ENCODE peak calls at places on chromosomes 2 and 18, in ten cellular contexts. I is lower lobe of right lung; W is CD4-positive, alpha-beta T cell; H is heart right ventricle; C is A549; K is astrocyte of the spinal cord; S is AG04449; M is right lobe of liver; P is body of pancreas; E is fibroblast of pulmonary artery. O is an unnamed sample.
A peak's percentile ranks its signal among the peaks of the same experiment; 100 is the strongest.

GRCh38 chr2:239441261-239441701 is 40.5 kb upstream of the HDAC4 start:
- DNase-seq in M (no peak), I (no peak), K (peak; percentile 63), H (no peak), P (no peak), E (no peak), W (no peak), C (no peak), S (no peak), O (no peak)

GRCh38 chr2:17076535-17076934 is 410.9 kb upstream of the CYRIA start:
- DNase-seq in C (no peak), P (no peak), E (no peak), S (no peak), K (no peak), H (no peak), M (no peak), W (no peak), I (no peak), O (no peak)

GRCh38 chr18:49795612-49796552 is 17.5 kb downstream of the ACAA2 start:
- DNase-seq in C (no peak), K (peak; percentile 67), M (no peak), H (no peak), S (no peak), W (no peak), P (no peak), I (no peak), E (no peak), O (no peak)

GRCh38 chr18:25672490-25672889 is 320.5 kb upstream of the ZNF521 start:
- DNase-seq in E (no peak), I (no peak), P (no peak), M (no peak), C (no peak), W (no peak), S (no peak), K (no peak), H (no peak), O (no peak)

GRCh38 chr2:43059183-43059897 is 167.1 kb downstream of the ZFP36L2 start:
- DNase-seq in I (no peak), K (peak; percentile 98), S (peak; percentile 83), C (no peak), H (peak; percentile 81), P (peak; percentile 63), E (peak; percentile 98), W (peak; percentile 44), M (peak; percentile 62), O (no peak)

GRCh38 chr2:64852771-64853241 is 136.4 kb upstream of the SLC1A4 start:
- DNase-seq in C (no peak), E (no peak), H (no peak), W (no peak), I (no peak), P (no peak), K (no peak), M (no peak), S (no peak), O (no peak)

GRCh38 chr2:6883448-6884122 is 6.0 kb downstream of the RSAD2 start:
- DNase-seq in C (no peak), I (no peak), P (no peak), W (no peak), K (no peak), M (no peak), H (no peak), E (no peak), S (no peak), O (no peak)

GRCh38 chr2:20446280-20446916 is 476 bp upstream of the RHOB start:
- DNase-seq in I (peak; percentile 65), P (peak; percentile 29), H (peak; percentile 21), E (no peak), K (no peak), S (no peak), C (no peak), M (peak; percentile 65), W (no peak), O (no peak)

GRCh38 chr2:20227894-20228505 is 3.1 kb upstream of the SDC1 start:
- DNase-seq in E (no peak), C (no peak), W (no peak), M (no peak), P (no peak), S (no peak), I (no peak), K (no peak), H (no peak), O (no peak)

GRCh38 chr18:28189400-28190239 is 12.7 kb upstream of the CDH2 start:
- DNase-seq in H (no peak), M (no peak), W (no peak), S (no peak), I (no peak), K (peak; percentile 76), E (peak; percentile 87), P (no peak), C (peak; percentile 75), O (peak; percentile 22)

GRCh38 chr18:12904012-12904516 is 20.0 kb upstream of the PTPN2 start:
- DNase-seq in E (peak; percentile 51), P (no peak), H (no peak), S (no peak), I (no peak), K (no peak), W (peak; percentile 5), C (no peak), M (no peak), O (no peak)

GRCh38 chr2:122960727-122961641 is 1064.1 kb upstream of the CNTNAP5 start:
- DNase-seq in W (no peak), I (no peak), H (no peak), M (no peak), K (peak; percentile 72), S (no peak), C (peak; percentile 4), P (no peak), E (peak; percentile 94), O (no peak)

GRCh38 chr18:64026350-64026749 is 56.5 kb downstream of the SERPINB8 start:
- DNase-seq in S (no peak), M (no peak), I (no peak), H (no peak), W (no peak), C (no peak), P (no peak), E (no peak), K (no peak), O (no peak)

GRCh38 chr2:186382932-186383331 is 103.1 kb upstream of the ZC3H15 start:
- DNase-seq in S (no peak), E (no peak), H (no peak), C (peak; percentile 3), W (no peak), K (no peak), P (no peak), M (no peak), I (no peak), O (no peak)

DNA sequence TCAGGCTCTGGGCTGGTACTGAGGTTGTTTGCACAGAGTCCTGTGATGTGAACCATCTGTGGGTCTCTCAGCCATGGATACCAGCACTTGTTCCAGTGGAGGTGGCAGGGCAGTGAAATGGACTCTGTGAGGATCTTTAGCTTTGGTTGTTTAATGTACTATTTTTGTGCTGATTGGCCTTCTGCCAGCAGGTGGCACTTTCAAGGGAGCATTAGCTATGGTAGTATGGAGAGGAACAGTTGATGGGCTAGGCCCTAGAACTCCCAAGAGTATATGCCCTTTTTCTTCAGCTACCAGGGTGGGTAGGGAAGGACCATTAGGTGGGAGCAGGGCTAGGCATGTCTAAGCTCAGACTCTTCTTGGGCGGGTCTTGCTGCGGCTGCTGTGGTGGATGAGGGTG is 257.0 kb upstream of the GYPC start:
- DNase-seq in K (no peak), I (no peak), S (no peak), M (no peak), H (no peak), E (no peak), W (peak; percentile 0), P (no peak), C (no peak), O (no peak)
- TF ChIP-seq CTCF in K (no peak), I (no peak), S (no peak), M (no peak), H (no peak), E (no peak), W (no peak), P (no peak), C (no peak), O (peak; percentile 38)

GRCh38 chr2:147330925-147331324 is 513.9 kb upstream of the ACVR2A start:
- DNase-seq in S (no peak), K (no peak), M (no peak), P (no peak), H (no peak), I (no peak), C (no peak), E (no peak), W (no peak), O (no peak)

GRCh38 chr2:147325955-147326354 is 518.9 kb upstream of the ACVR2A start:
- DNase-seq in W (no peak), M (no peak), H (no peak), S (no peak), C (no peak), E (no peak), I (no peak), P (no peak), K (no peak), O (no peak)

GRCh38 chr2:147327636-147328035 is 517.2 kb upstream of the ACVR2A start:
- DNase-seq in E (peak; percentile 27), S (no peak), W (no peak), K (no peak), H (no peak), I (no peak), M (no peak), P (no peak), C (no peak), O (no peak)

GRCh38 chr2:147331790-147332419 is 512.9 kb upstream of the ACVR2A start:
- DNase-seq in M (no peak), H (no peak), I (no peak), S (no peak), C (peak; percentile 11), E (peak; percentile 53), P (peak; percentile 17), W (peak; percentile 4), K (peak; percentile 14), O (no peak)
- TF ChIP-seq CTCF in M (peak; percentile 60), H (peak; percentile 18), I (peak; percentile 48), S (no peak), C (no peak), E (peak; percentile 57), P (peak; percentile 39), W (peak; percentile 47), K (peak; percentile 47), O (peak; percentile 67)

GRCh38 chr2:197134206-197134605 is 176.4 kb downstream of the ANKRD44 start:
- DNase-seq in E (no peak), S (no peak), K (no peak), I (no peak), H (no peak), M (no peak), P (no peak), C (peak; percentile 6), W (no peak), O (no peak)
- TF ChIP-seq CTCF in E (peak; percentile 4), S (no peak), K (no peak), I (no peak), H (no peak), M (peak; percentile 35), P (no peak), C (no peak), W (no peak), O (no peak)

GRCh38 chr2:30979822-30980245 is 158.4 kb downstream of the GALNT14 start:
- DNase-seq in P (no peak), C (peak; percentile 68), W (no peak), S (peak; percentile 33), K (peak; percentile 15), M (no peak), H (no peak), E (peak; percentile 19), I (no peak), O (no peak)
- TF ChIP-seq CTCF in P (no peak), C (peak; percentile 37), W (no peak), S (peak; percentile 21), K (no peak), M (no peak), H (peak; percentile 20), E (no peak), I (no peak), O (no peak)

O was measured in neural crest cell.